ENCODE peak calls at places on chromosomes 4 and X, in five cellular contexts. D is CD8-positive, alpha-beta T cell; T is NCI-H748 treated with DMSO at 0.1 percent for 48 hours; Q is ELF-1; M is ovary. I is an unnamed sample.

GRCh38 chrX:25131055-25131454 is 115.3 kb upstream of the ARX start:
- DNase-seq in Q (no peak), T (no peak), D (no peak), M (no peak), I (no peak)

GRCh38 chr4:40194602-40195161 is 2.1 kb upstream of the RHOH start:
- DNase-seq in M (no peak), Q (no peak), D (no peak), T (no peak), I (no peak)

GRCh38 chr4:159283697-159284492 is 181.0 kb downstream of the RAPGEF2 start:
- DNase-seq in T (no peak), Q (peak; percentile 29), M (no peak), D (no peak), I (no peak)

GRCh38 chr4:16079046-16079445 is 4.8 kb downstream of the PROM1 start:
- DNase-seq in D (no peak), T (no peak), M (no peak), Q (peak; percentile 64), I (no peak)

GRCh38 chrX:136735604-136736003 is 45.1 kb downstream of the ARHGEF6 start:
- DNase-seq in M (no peak), Q (no peak), T (no peak), D (no peak), I (no peak)

GRCh38 chrX:120791013-120791643 is 84.5 kb downstream of the CT47B1 start:
- DNase-seq in M (peak; percentile 78), D (no peak), T (no peak), Q (no peak), I (no peak)

GRCh38 chr4:157819693-157820464 is 352.9 kb downstream of the GASK1B start:
- DNase-seq in D (no peak), T (peak; percentile 44), M (no peak), Q (no peak), I (peak; percentile 52)

GRCh38 chr4:110653602-110654253 is 30.9 kb upstream of the PITX2 start:
- DNase-seq in T (no peak), M (no peak), D (no peak), Q (no peak), I (no peak)

GRCh38 chrX:108000751-108001150 is 18.6 kb upstream of the TEX13B start:
- DNase-seq in Q (no peak), M (no peak), T (no peak), D (no peak), I (no peak)

GRCh38 chr4:4269856-4270255 is 20.1 kb downstream of the LYAR start:
- DNase-seq in Q (no peak), T (no peak), D (no peak), M (no peak), I (no peak)

GRCh38 chr4:23235613-23236390 is 543.1 kb downstream of the GBA3 start:
- DNase-seq in Q (peak; percentile 45), T (no peak), M (no peak), D (no peak), I (no peak)

GRCh38 chrX:104195489-104196084 is 29.3 kb downstream of the FAM199X start:
- DNase-seq in M (no peak), T (peak; percentile 0), Q (peak; percentile 4), D (no peak), I (no peak)

GRCh38 chr4:153318696-153319320 is 25.7 kb upstream of the MND1 start:
- DNase-seq in M (no peak), Q (no peak), D (no peak), T (peak; percentile 13), I (peak; percentile 16)

GRCh38 chrX:49977319-49978090 is 55.1 kb downstream of the CLCN5 start:
- DNase-seq in D (no peak), T (no peak), Q (peak; percentile 65), M (no peak), I (no peak)

GRCh38 chrX:50161143-50161542 is 39.7 kb downstream of the AKAP4 start:
- DNase-seq in M (no peak), D (no peak), Q (no peak), T (no peak), I (no peak)

GRCh38 chr4:6290256-6290655 is 20.6 kb downstream of the WFS1 start:
- DNase-seq in Q (no peak), T (no peak), M (no peak), D (no peak), I (no peak)

GRCh38 chr4:133145758-133146157 is 3.3 kb upstream of the PCDH10 start:
- DNase-seq in T (no peak), Q (no peak), M (no peak), D (no peak), I (no peak)

GRCh38 chr4:125440814-125441213 is 126.1 kb downstream of the FAT4 start:
- DNase-seq in M (no peak), D (no peak), T (no peak), Q (no peak), I (no peak)

GRCh38 chr4:164134388-164134787 is 619.5 kb upstream of the SMIM31 start:
- DNase-seq in M (no peak), Q (no peak), T (no peak), D (no peak), I (no peak)

GRCh38 chr4:81665050-81665449 is 193.3 kb upstream of the RASGEF1B start:
- DNase-seq in T (no peak), M (no peak), Q (no peak), D (no peak), I (no peak)

GRCh38 chr4:42296196-42296595 is 101.1 kb upstream of the SHISA3 start:
- DNase-seq in M (no peak), D (no peak), Q (no peak), T (no peak), I (no peak)

GRCh38 chr4:77193046-77193445 is 36.0 kb downstream of the CCNG2 start:
- DNase-seq in D (no peak), Q (no peak), M (no peak), T (no peak), I (no peak)

GRCh38 chr4:7107166-7107905 is 39.5 kb upstream of the GRPEL1 start:
- DNase-seq in Q (no peak), D (no peak), T (no peak), M (no peak), I (no peak)

GRCh38 chr4:144450526-144450925 is 195.4 kb upstream of the HHIP start:
- DNase-seq in M (no peak), T (no peak), D (no peak), Q (no peak), I (no peak)

GRCh38 chr4:138327334-138327733 is 85.2 kb upstream of the SLC7A11 start:
- DNase-seq in T (no peak), Q (no peak), M (no peak), D (no peak), I (no peak)

GRCh38 chr4:55435136-55435535 is 39.4 kb downstream of the TMEM165 start:
- DNase-seq in Q (no peak), D (no peak), T (no peak), M (no peak), I (no peak)

GRCh38 chr4:4693755-4694295 is 152.0 kb upstream of the STX18 start:
- DNase-seq in Q (no peak), T (no peak), M (no peak), D (no peak), I (no peak)

GRCh38 chr4:79528241-79528706 is 120.2 kb upstream of the GK2 start:
- DNase-seq in D (no peak), M (no peak), T (no peak), Q (no peak), I (no peak)

GRCh38 chr4:169854090-169854489 is 96.3 kb upstream of the HPF1 start:
- DNase-seq in M (no peak), T (no peak), D (no peak), Q (peak; percentile 42), I (no peak)

GRCh38 chrX:2707334-2707760 is 16.3 kb downstream of the CD99 start:
- DNase-seq in D (peak; percentile 47), M (no peak), Q (peak; percentile 90), T (no peak), I (no peak)

GRCh38 chr4:113941836-113942235 is 37.6 kb downstream of the ARSJ start:
- DNase-seq in T (no peak), Q (no peak), D (no peak), M (no peak), I (no peak)

GRCh38 chr4:52868138-52868537 is 6.0 kb downstream of the RASL11B start:
- DNase-seq in T (no peak), Q (peak; percentile 74), M (peak; percentile 56), D (no peak), I (no peak)

GRCh38 chrX:34658316-34658715 is 1.2 kb upstream of the TMEM47 start:
- DNase-seq in Q (no peak), M (no peak), D (no peak), T (no peak), I (no peak)

GRCh38 chrX:135974279-135974856 is 580 bp upstream of the MMGT1 start:
- DNase-seq in M (peak; percentile 82), D (peak; percentile 60), T (peak; percentile 14), Q (peak; percentile 46), I (peak; percentile 50)

GRCh38 chrX:68995780-68996551 is 167.1 kb downstream of the EFNB1 start:
- DNase-seq in M (peak; percentile 82), Q (peak; percentile 55), D (no peak), T (no peak), I (no peak)

GRCh38 chr4:46441116-46441859 is 51.4 kb upstream of the GABRA2 start:
- DNase-seq in Q (no peak), D (no peak), M (no peak), T (no peak), I (no peak)

GRCh38 chr4:61527886-61528285 is 327.8 kb downstream of the ADGRL3 start:
- DNase-seq in M (no peak), Q (no peak), D (no peak), T (no peak), I (no peak)

GRCh38 chrX:85851418-85851817 is 195.9 kb downstream of the CHM start:
- DNase-seq in T (no peak), M (no peak), D (no peak), Q (peak; percentile 36), I (no peak)

GRCh38 chr4:26310264-26310663 is 10.6 kb upstream of the RBPJ start:
- DNase-seq in M (no peak), T (no peak), Q (no peak), D (no peak), I (no peak)

GRCh38 chr4:153785830-153786721 is 2.8 kb downstream of the SFRP2 start:
- DNase-seq in T (no peak), D (no peak), M (no peak), Q (peak; percentile 28), I (no peak)

I was measured in NCI-H774.